ENCODE peak calls at places on chromosomes 12 and 14, in ten cellular contexts. J is NCI-H1417 treated with DMSO at 0.1 percent for 48 hours, S is hypothalamus, H is mesendoderm, C is DMS153, D is ACHN, E is hippocampal formation, O is EL, X is cardiac fibroblast, B is fibroblast of the aortic adventitia. F is an unnamed sample.
A peak's percentile ranks its signal among the peaks of the same experiment; 100 is the strongest.

GRCh38 chr12:19799216-19799615 is 359.9 kb downstream of the AEBP2 start:
- DNase-seq in C (no peak), X (no peak), E (no peak), B (no peak), H (no peak), O (peak; percentile 16), J (no peak), D (no peak), S (no peak), F (no peak)

GRCh38 chr14:32251530-32251929 is 48.5 kb upstream of the RNU6-8 start:
- DNase-seq in E (no peak), D (no peak), S (no peak), O (no peak), B (no peak), C (no peak), H (no peak), X (no peak), J (no peak), F (no peak)

GRCh38 chr12:61251076-61251475 is 1009.1 kb upstream of the USP15 start:
- DNase-seq in B (no peak), D (no peak), O (no peak), S (no peak), J (no peak), E (no peak), X (no peak), H (no peak), C (no peak), F (no peak)

GRCh38 chr12:69287556-69287955 is 48.2 kb downstream of the CPSF6 start:
- DNase-seq in S (no peak), E (no peak), C (no peak), B (peak; percentile 16), H (no peak), D (no peak), X (no peak), O (no peak), J (no peak), F (no peak)

GRCh38 chr12:60995256-60995825 is 1264.9 kb upstream of the USP15 start:
- DNase-seq in J (no peak), D (no peak), O (no peak), X (no peak), S (no peak), C (no peak), H (no peak), E (no peak), B (no peak), F (no peak)

GRCh38 chr14:34781242-34781641 is 66.8 kb upstream of the CFL2 start:
- DNase-seq in J (no peak), E (no peak), O (peak; percentile 95), C (no peak), H (no peak), X (peak; percentile 86), S (no peak), B (peak; percentile 79), D (no peak), F (no peak)

GRCh38 chr12:104359216-104359615 is 55.7 kb downstream of the EID3 start:
- DNase-seq in B (peak; percentile 55), S (no peak), J (no peak), C (no peak), X (no peak), E (no peak), D (no peak), O (no peak), H (no peak), F (no peak)

GRCh38 chr12:23950775-23951391 is 1.4 kb upstream of the SOX5 start:
- DNase-seq in D (no peak), C (peak; percentile 33), S (no peak), J (no peak), X (peak; percentile 20), B (peak; percentile 12), E (no peak), H (no peak), O (no peak), F (peak; percentile 47)

GRCh38 chr12:31318870-31319269 is 7.1 kb downstream of the SINHCAF start:
- DNase-seq in O (no peak), D (no peak), X (no peak), E (no peak), J (no peak), C (no peak), B (no peak), H (no peak), S (no peak), F (no peak)

GRCh38 chr14:77485901-77486678 is 12.5 kb downstream of the ISM2 start:
- DNase-seq in D (peak; percentile 77), X (no peak), J (no peak), E (no peak), S (no peak), H (no peak), C (no peak), O (peak; percentile 75), B (peak; percentile 63), F (no peak)

GRCh38 chr12:49622501-49623141 is 740 bp upstream of the PRPF40B start:
- DNase-seq in C (no peak), H (no peak), B (no peak), X (no peak), S (no peak), D (peak; percentile 14), J (no peak), O (no peak), E (no peak), F (peak; percentile 29)

GRCh38 chr12:63802012-63802608 is 22.4 kb downstream of the RXYLT1 start:
- DNase-seq in B (peak; percentile 56), S (no peak), O (peak; percentile 36), J (peak; percentile 26), C (peak; percentile 36), D (peak; percentile 65), X (peak; percentile 42), E (peak; percentile 74), H (peak; percentile 24), F (no peak)

GRCh38 chr12:47858511-47859266 is 39.0 kb upstream of the HDAC7 start:
- DNase-seq in D (no peak), H (no peak), S (no peak), B (no peak), C (peak; percentile 21), J (no peak), X (no peak), E (no peak), O (no peak), F (no peak)